ENCODE peak calls at places on chromosomes 11 and 22, in five cellular contexts. W is heart right ventricle; V is CD8-positive, alpha-beta memory T cell; C is activated gamma-delta T cell treated with Interleukin-2 at 50 U/mL for 16 hours; K is endothelial cell. Q is an unnamed sample.

GRCh38 chr22:50530857-50531545 is 1.2 kb upstream of the TYMP start:
- DNase-seq in V (peak), K (peak), C (peak), W (peak), Q (peak)

GRCh38 chr11:72722050-72722748 is 30.0 kb downstream of the ARAP1 start:
- DNase-seq in C (peak), K (peak), W (peak), V (peak), Q (peak)

GRCh38 chr11:1326435-1327063 is 17.1 kb upstream of the TOLLIP start:
- DNase-seq in W (no peak), C (no peak), V (no peak), K (no peak), Q (peak)

GRCh38 chr11:122214080-122214479 is 98.1 kb upstream of the BLID start:
- DNase-seq in C (no peak), V (no peak), K (no peak), W (no peak), Q (no peak)

GRCh38 chr11:125390949-125391348 is 105.1 kb downstream of the FEZ1 start:
- DNase-seq in W (no peak), K (no peak), V (no peak), C (no peak), Q (peak)

GRCh38 chr22:37414288-37414687 is 13.0 kb downstream of the ELFN2 start:
- DNase-seq in K (no peak), W (no peak), V (no peak), C (no peak), Q (no peak)

GRCh38 chr22:28016781-28017557 is 97.9 kb upstream of the PITPNB start:
- DNase-seq in V (no peak), C (no peak), K (no peak), W (no peak), Q (no peak)

GRCh38 chr22:25332386-25332785 is 112.9 kb downstream of the CRYBB2 start:
- DNase-seq in K (no peak), V (no peak), C (no peak), W (no peak), Q (no peak)

GRCh38 chr11:46666982-46667590 is 33.3 kb downstream of the ARHGAP1 start:
- DNase-seq in K (no peak), W (peak), V (no peak), C (no peak), Q (no peak)

GRCh38 chr11:38256436-38256835 is 1658.4 kb upstream of the RAG2 start:
- DNase-seq in V (no peak), W (no peak), K (no peak), C (no peak), Q (no peak)

GRCh38 chr22:30005213-30005857 is 74.9 kb upstream of the HORMAD2 start:
- DNase-seq in V (peak), C (peak), W (peak), K (peak), Q (peak)

GRCh38 chr11:47242596-47243192 is 5.9 kb downstream of the ACP2 start:
- DNase-seq in W (no peak), V (no peak), C (no peak), K (no peak), Q (no peak)

GRCh38 chr11:72668645-72669347 is 5.4 kb downstream of the PDE2A start:
- DNase-seq in V (no peak), C (no peak), W (no peak), K (no peak), Q (no peak)

GRCh38 chr11:110777765-110778164 is 65.5 kb upstream of the ARHGAP20 start:
- DNase-seq in W (no peak), K (no peak), V (no peak), C (no peak), Q (peak)

GRCh38 chr11:59801981-59802638 is 8.5 kb downstream of the MRPL16 start:
- DNase-seq in V (no peak), C (no peak), W (no peak), K (peak), Q (peak)

GRCh38 chr22:33476206-33476605 is 418.0 kb upstream of the SYN3 start:
- DNase-seq in K (no peak), W (no peak), C (no peak), V (no peak), Q (no peak)

GRCh38 chr22:30705710-30706651 is 11.3 kb downstream of the OSBP2 start:
- DNase-seq in V (peak), C (peak), K (no peak), W (no peak), Q (peak)

GRCh38 chr11:20131744-20132666 is 28.3 kb downstream of the DBX1 start:
- DNase-seq in V (no peak), W (peak), K (peak), C (peak), Q (peak)

GRCh38 chr11:45754261-45754709 is 50.7 kb upstream of the SLC35C1 start:
- DNase-seq in K (no peak), W (peak), V (no peak), C (no peak), Q (no peak)

GRCh38 chr22:50469377-50470305 is 5.2 kb downstream of the SBF1 start:
- DNase-seq in K (no peak), W (peak), C (peak), V (peak), Q (peak)

GRCh38 chr11:126318642-126319373 is 14.9 kb downstream of the DCPS start:
- DNase-seq in K (no peak), V (no peak), C (no peak), W (no peak), Q (peak)

GRCh38 chr22:35045451-35045850 is 20.5 kb upstream of the ISX start:
- DNase-seq in C (no peak), K (no peak), W (no peak), V (no peak), Q (no peak)

GRCh38 chr11:28343304-28344233 is 235.4 kb downstream of the METTL15 start:
- DNase-seq in V (no peak), W (no peak), C (no peak), K (no peak), Q (peak)

GRCh38 chr11:33557201-33557600 is 143.4 kb downstream of the C11orf91 start:
- DNase-seq in C (no peak), V (no peak), W (no peak), K (no peak), Q (peak)

GRCh38 chr11:69996451-69996850 is 81.7 kb upstream of the ANO1 start:
- DNase-seq in W (no peak), K (no peak), V (no peak), C (no peak), Q (no peak)

GRCh38 chr22:36868546-36868945 is 7.7 kb downstream of the NCF4 start:
- DNase-seq in W (no peak), K (no peak), C (no peak), V (no peak), Q (no peak)

GRCh38 chr11:70142171-70142875 is 60.8 kb upstream of the FADD start:
- DNase-seq in W (no peak), V (no peak), C (no peak), K (no peak), Q (no peak)

Q was measured in AG10803.